ENCODE peak calls at places on chromosome 13, in five cellular contexts. One of them, this sample, is unnamed.

GRCh38 chr13:77377016-77377415 is 50.1 kb upstream of the MYCBP2 start:
- DNase-seq in PC-3: peak
- DNase-seq in CD8-positive, alpha-beta memory T cell: no peak
- DNase-seq in right atrium auricular region: no peak
- DNase-seq in cardiac muscle cell: no peak
- DNase-seq in this sample: peak

GRCh38 chr13:99495478-99496321 is 5.6 kb upstream of the TM9SF2 start:
- DNase-seq in PC-3: no peak
- DNase-seq in CD8-positive, alpha-beta memory T cell: no peak
- DNase-seq in right atrium auricular region: no peak
- DNase-seq in cardiac muscle cell: no peak
- DNase-seq in this sample: no peak

GRCh38 chr13:98022210-98022609 is 68.7 kb downstream of the IPO5 start:
- DNase-seq in PC-3: peak
- DNase-seq in CD8-positive, alpha-beta memory T cell: no peak
- DNase-seq in right atrium auricular region: no peak
- DNase-seq in cardiac muscle cell: peak
- DNase-seq in this sample: peak

GRCh38 chr13:67736646-67737420 is 506.7 kb upstream of the PCDH9 start:
- DNase-seq in PC-3: peak
- DNase-seq in CD8-positive, alpha-beta memory T cell: no peak
- DNase-seq in right atrium auricular region: no peak
- DNase-seq in cardiac muscle cell: peak
- DNase-seq in this sample: peak

GRCh38 chr13:103948477-103948876 is 882.3 kb upstream of the SLC10A2 start:
- DNase-seq in PC-3: no peak
- DNase-seq in CD8-positive, alpha-beta memory T cell: no peak
- DNase-seq in right atrium auricular region: no peak
- DNase-seq in cardiac muscle cell: peak
- DNase-seq in this sample: no peak

GRCh38 chr13:101649490-101650126 is 197.1 kb downstream of the ITGBL1 start:
- DNase-seq in PC-3: peak
- DNase-seq in CD8-positive, alpha-beta memory T cell: no peak
- DNase-seq in right atrium auricular region: no peak
- DNase-seq in cardiac muscle cell: peak
- DNase-seq in this sample: peak

GRCh38 chr13:28340272-28340793 is 154.6 kb downstream of the FLT1 start:
- DNase-seq in PC-3: peak
- DNase-seq in CD8-positive, alpha-beta memory T cell: no peak
- DNase-seq in right atrium auricular region: no peak
- DNase-seq in cardiac muscle cell: no peak
- DNase-seq in this sample: peak

GRCh38 chr13:102440259-102440936 is 38.5 kb upstream of the FGF14 start:
- DNase-seq in PC-3: no peak
- DNase-seq in CD8-positive, alpha-beta memory T cell: no peak
- DNase-seq in right atrium auricular region: no peak
- DNase-seq in cardiac muscle cell: no peak
- DNase-seq in this sample: peak

GRCh38 chr13:95251641-95252040 is 49.6 kb downstream of the ABCC4 start:
- DNase-seq in PC-3: no peak
- DNase-seq in CD8-positive, alpha-beta memory T cell: no peak
- DNase-seq in right atrium auricular region: no peak
- DNase-seq in cardiac muscle cell: no peak
- DNase-seq in this sample: no peak

GRCh38 chr13:50129065-50129922 is 114.0 kb downstream of the KCNRG start:
- DNase-seq in PC-3: no peak
- DNase-seq in CD8-positive, alpha-beta memory T cell: no peak
- DNase-seq in right atrium auricular region: no peak
- DNase-seq in cardiac muscle cell: peak
- DNase-seq in this sample: no peak

GRCh38 chr13:22061806-22062391 is 391.0 kb downstream of the FGF9 start:
- DNase-seq in PC-3: no peak
- DNase-seq in CD8-positive, alpha-beta memory T cell: peak
- DNase-seq in right atrium auricular region: no peak
- DNase-seq in cardiac muscle cell: no peak
- DNase-seq in this sample: no peak

GRCh38 chr13:89900104-89900760 is 1447.3 kb upstream of the MIR17HG start:
- DNase-seq in PC-3: no peak
- DNase-seq in CD8-positive, alpha-beta memory T cell: no peak
- DNase-seq in right atrium auricular region: no peak
- DNase-seq in cardiac muscle cell: no peak
- DNase-seq in this sample: peak

GRCh38 chr13:98279473-98280175 is 102.6 kb upstream of the RNF113B start:
- DNase-seq in PC-3: no peak
- DNase-seq in CD8-positive, alpha-beta memory T cell: no peak
- DNase-seq in right atrium auricular region: no peak
- DNase-seq in cardiac muscle cell: no peak
- DNase-seq in this sample: peak

GRCh38 chr13:38361551-38362262 is 12.1 kb downstream of the UFM1 start:
- DNase-seq in PC-3: no peak
- DNase-seq in CD8-positive, alpha-beta memory T cell: no peak
- DNase-seq in right atrium auricular region: no peak
- DNase-seq in cardiac muscle cell: no peak
- DNase-seq in this sample: no peak

GRCh38 chr13:43261018-43261417 is 237.6 kb downstream of the DNAJC15 start:
- DNase-seq in PC-3: peak
- DNase-seq in CD8-positive, alpha-beta memory T cell: no peak
- DNase-seq in right atrium auricular region: no peak
- DNase-seq in cardiac muscle cell: peak
- DNase-seq in this sample: peak

GRCh38 chr13:101915333-101915732 is 462.9 kb downstream of the ITGBL1 start:
- DNase-seq in PC-3: no peak
- DNase-seq in CD8-positive, alpha-beta memory T cell: no peak
- DNase-seq in right atrium auricular region: no peak
- DNase-seq in cardiac muscle cell: no peak
- DNase-seq in this sample: no peak

GRCh38 chr13:27476943-27477681 is 26.7 kb upstream of the MTIF3 start:
- DNase-seq in PC-3: peak
- DNase-seq in CD8-positive, alpha-beta memory T cell: no peak
- DNase-seq in right atrium auricular region: peak
- DNase-seq in cardiac muscle cell: peak
- DNase-seq in this sample: peak

GRCh38 chr13:53368948-53369347 is 340.3 kb downstream of the OLFM4 start:
- DNase-seq in PC-3: no peak
- DNase-seq in CD8-positive, alpha-beta memory T cell: no peak
- DNase-seq in right atrium auricular region: no peak
- DNase-seq in cardiac muscle cell: no peak
- DNase-seq in this sample: no peak

GRCh38 chr13:47433461-47434005 is 536.7 kb upstream of the HTR2A start:
- DNase-seq in PC-3: peak
- DNase-seq in CD8-positive, alpha-beta memory T cell: no peak
- DNase-seq in right atrium auricular region: no peak
- DNase-seq in cardiac muscle cell: no peak
- DNase-seq in this sample: no peak

GRCh38 chr13:106418556-106418955 is 116.9 kb downstream of the EFNB2 start:
- DNase-seq in PC-3: peak
- DNase-seq in CD8-positive, alpha-beta memory T cell: no peak
- DNase-seq in right atrium auricular region: no peak
- DNase-seq in cardiac muscle cell: no peak
- DNase-seq in this sample: peak

GRCh38 chr13:36480726-36481485 is 48.6 kb downstream of the CCNA1 start:
- DNase-seq in PC-3: no peak
- DNase-seq in CD8-positive, alpha-beta memory T cell: no peak
- DNase-seq in right atrium auricular region: no peak
- DNase-seq in cardiac muscle cell: no peak
- DNase-seq in this sample: no peak

GRCh38 chr13:101258509-101258908 is 157.8 kb downstream of the NALCN start:
- DNase-seq in PC-3: no peak
- DNase-seq in CD8-positive, alpha-beta memory T cell: no peak
- DNase-seq in right atrium auricular region: no peak
- DNase-seq in cardiac muscle cell: no peak
- DNase-seq in this sample: no peak

GRCh38 chr13:37534181-37534580 is 64.4 kb downstream of the POSTN start:
- DNase-seq in PC-3: peak
- DNase-seq in CD8-positive, alpha-beta memory T cell: no peak
- DNase-seq in right atrium auricular region: no peak
- DNase-seq in cardiac muscle cell: peak
- DNase-seq in this sample: peak

DNA sequence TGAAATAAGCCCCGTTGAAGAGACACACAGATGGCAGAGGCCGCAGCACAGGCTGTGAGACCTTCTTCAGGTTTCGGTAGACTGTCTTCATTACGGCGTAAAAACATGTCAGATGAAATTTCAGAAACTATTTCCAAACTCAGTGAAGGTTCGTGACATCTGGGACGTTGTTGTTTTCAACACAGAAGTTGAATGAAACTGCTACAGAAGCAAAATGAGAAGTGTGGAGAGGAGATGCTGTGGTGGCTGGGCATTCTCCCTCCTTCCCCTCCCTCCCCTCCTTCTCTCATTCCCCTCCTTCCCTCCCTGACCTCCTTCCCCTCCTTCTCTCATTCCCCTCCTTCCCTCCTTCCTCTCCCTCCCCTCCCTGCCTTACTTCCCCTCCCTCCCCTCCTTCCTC is 113.6 kb downstream of the ATP11A start:
- DNase-seq in PC-3: no peak
- DNase-seq in CD8-positive, alpha-beta memory T cell: no peak
- DNase-seq in right atrium auricular region: no peak
- DNase-seq in cardiac muscle cell: no peak
- DNase-seq in this sample: no peak
- H3K4me3 ChIP-seq in PC-3: no peak
- H3K4me3 ChIP-seq in CD8-positive, alpha-beta memory T cell: no peak
- H3K4me3 ChIP-seq in right atrium auricular region: no peak
- H3K4me3 ChIP-seq in cardiac muscle cell: no peak
- H3K4me3 ChIP-seq in this sample: no peak

DNA sequence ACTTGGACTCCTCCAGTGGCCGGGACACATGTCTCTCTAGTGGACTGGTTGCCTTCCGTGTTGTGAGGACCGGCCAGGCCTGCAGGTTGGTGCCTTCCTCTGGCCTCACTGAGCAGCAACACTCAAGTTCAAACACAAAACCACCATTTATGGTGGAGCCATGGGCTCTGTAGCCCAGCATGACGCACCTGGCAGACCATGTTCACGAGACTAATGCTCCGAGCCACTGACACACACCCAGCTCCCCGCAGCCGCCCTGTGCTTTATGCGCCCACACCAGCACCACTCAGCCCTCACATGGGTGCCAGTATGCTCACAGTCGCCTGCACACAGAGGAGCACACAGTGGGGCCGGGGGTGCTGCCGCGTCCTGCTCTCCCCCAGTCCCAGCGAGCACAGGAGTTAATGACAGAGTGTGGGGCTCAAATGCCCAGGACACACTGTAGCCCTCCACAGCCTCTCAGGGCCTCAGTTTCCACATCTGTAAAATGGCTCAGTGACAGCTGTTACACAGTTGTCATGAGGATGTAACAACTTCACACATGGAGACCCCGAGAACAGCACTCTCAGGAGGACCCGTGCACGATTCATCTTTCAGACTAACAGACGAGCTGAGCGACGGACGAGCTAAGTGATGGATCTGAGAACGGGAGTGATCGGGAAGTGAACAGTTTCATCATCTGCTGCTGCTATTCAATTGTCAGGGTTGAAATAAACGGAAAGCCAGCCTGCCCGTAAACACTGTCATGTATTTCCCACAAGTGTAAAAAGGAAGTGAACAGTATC is 7.8 kb downstream of the GAS6 start:
- DNase-seq in PC-3: no peak
- DNase-seq in CD8-positive, alpha-beta memory T cell: no peak
- DNase-seq in right atrium auricular region: peak
- DNase-seq in cardiac muscle cell: no peak
- DNase-seq in this sample: no peak
- H3K4me3 ChIP-seq in PC-3: no peak
- H3K4me3 ChIP-seq in CD8-positive, alpha-beta memory T cell: no peak
- H3K4me3 ChIP-seq in right atrium auricular region: no peak
- H3K4me3 ChIP-seq in cardiac muscle cell: no peak
- H3K4me3 ChIP-seq in this sample: no peak

DNA sequence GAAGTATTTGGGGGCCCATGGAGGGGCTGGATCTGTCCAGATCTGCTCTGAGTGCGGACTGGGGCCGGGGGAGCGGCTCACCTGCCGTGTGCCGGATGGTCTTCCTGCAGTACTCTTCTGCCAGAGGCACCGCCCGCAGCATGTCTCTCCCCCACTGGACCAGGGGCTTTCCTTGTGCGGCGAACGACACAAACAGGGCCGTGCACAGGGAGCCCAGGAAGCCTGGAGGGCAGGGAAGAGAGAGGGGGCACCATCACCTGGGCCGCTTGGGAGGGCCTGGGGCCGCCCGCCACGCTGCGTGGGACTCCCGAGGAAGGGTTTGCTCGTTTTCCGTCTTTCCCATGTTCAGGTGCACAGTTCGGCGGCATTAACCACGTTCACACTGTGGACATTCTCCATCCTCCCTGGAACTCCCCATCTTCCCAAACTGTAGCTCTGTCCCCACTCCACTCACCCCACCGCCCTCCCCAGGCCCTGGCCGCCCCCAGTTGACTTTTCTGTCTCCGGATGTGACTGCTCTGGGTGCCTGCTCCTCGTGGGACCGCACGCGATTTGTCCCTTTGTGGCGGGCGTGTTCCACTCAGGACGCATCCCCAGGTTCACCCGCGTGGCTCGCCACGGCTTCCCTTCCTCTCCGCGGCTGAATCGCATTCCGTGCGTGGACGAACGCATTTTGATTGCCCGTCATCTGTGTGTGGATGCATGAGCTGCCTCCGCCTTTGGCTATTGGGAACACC is 24.2 kb downstream of the ADPRHL1 start:
- DNase-seq in PC-3: no peak
- DNase-seq in CD8-positive, alpha-beta memory T cell: no peak
- DNase-seq in right atrium auricular region: no peak
- DNase-seq in cardiac muscle cell: no peak
- DNase-seq in this sample: no peak
- H3K4me3 ChIP-seq in PC-3: no peak
- H3K4me3 ChIP-seq in CD8-positive, alpha-beta memory T cell: no peak
- H3K4me3 ChIP-seq in right atrium auricular region: no peak
- H3K4me3 ChIP-seq in cardiac muscle cell: no peak
- H3K4me3 ChIP-seq in this sample: no peak

GRCh38 chr13:29548722-29549446 is 46.6 kb downstream of the SLC7A1 start:
- DNase-seq in PC-3: no peak
- DNase-seq in CD8-positive, alpha-beta memory T cell: no peak
- DNase-seq in right atrium auricular region: no peak
- DNase-seq in cardiac muscle cell: peak
- DNase-seq in this sample: no peak

GRCh38 chr13:29547135-29547534 is 48.4 kb downstream of the SLC7A1 start:
- DNase-seq in PC-3: no peak
- DNase-seq in CD8-positive, alpha-beta memory T cell: no peak
- DNase-seq in right atrium auricular region: no peak
- DNase-seq in cardiac muscle cell: peak
- DNase-seq in this sample: no peak

GRCh38 chr13:29551214-29551613 is 44.3 kb downstream of the SLC7A1 start:
- DNase-seq in PC-3: no peak
- DNase-seq in CD8-positive, alpha-beta memory T cell: no peak
- DNase-seq in right atrium auricular region: no peak
- DNase-seq in cardiac muscle cell: no peak
- DNase-seq in this sample: no peak

GRCh38 chr13:29546662-29547061 is 48.8 kb downstream of the SLC7A1 start:
- DNase-seq in PC-3: no peak
- DNase-seq in CD8-positive, alpha-beta memory T cell: no peak
- DNase-seq in right atrium auricular region: no peak
- DNase-seq in cardiac muscle cell: no peak
- DNase-seq in this sample: no peak

DNA sequence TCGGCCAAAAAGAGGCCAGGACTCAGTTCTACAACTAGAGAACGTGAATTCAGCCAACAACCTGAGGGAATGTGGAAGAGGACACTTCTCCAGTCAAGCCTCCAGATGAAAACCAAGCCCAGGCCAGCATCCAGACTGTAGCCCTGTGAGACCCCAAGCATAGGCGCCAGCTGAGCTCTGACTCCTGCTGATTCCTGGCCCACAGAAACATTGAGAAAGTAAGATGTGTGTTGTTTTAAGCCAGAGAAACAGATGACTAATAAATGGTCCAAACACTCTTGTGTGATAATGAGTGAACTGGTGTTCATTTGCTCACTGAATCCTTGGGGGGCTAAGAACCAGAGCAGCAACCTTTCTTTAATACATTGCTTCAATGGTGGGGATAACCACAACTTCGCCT is 44.9 kb downstream of the SLC7A1 start:
- DNase-seq in PC-3: no peak
- DNase-seq in CD8-positive, alpha-beta memory T cell: no peak
- DNase-seq in right atrium auricular region: no peak
- DNase-seq in cardiac muscle cell: no peak
- DNase-seq in this sample: no peak
- H3K4me3 ChIP-seq in PC-3: no peak
- H3K4me3 ChIP-seq in CD8-positive, alpha-beta memory T cell: no peak
- H3K4me3 ChIP-seq in right atrium auricular region: no peak
- H3K4me3 ChIP-seq in cardiac muscle cell: no peak
- H3K4me3 ChIP-seq in this sample: no peak